ENCODE peak calls at places on chromosome 14, in six cellular contexts. One of them, this sample, is unnamed.

GRCh38 chr14:64723691-64724577 is 19.7 kb downstream of the PLEKHG3 start:
- DNase-seq in HFF-Myc: no peak
- DNase-seq in H9: no peak
- DNase-seq in tibial artery: peak; percentile 84
- DNase-seq in body of pancreas: peak; percentile 38
- DNase-seq in endothelial cell: no peak
- DNase-seq in this sample: no peak

GRCh38 chr14:32620724-32621123 is 291.6 kb downstream of the AKAP6 start:
- DNase-seq in endothelial cell: no peak
- DNase-seq in tibial artery: no peak
- DNase-seq in body of pancreas: no peak
- DNase-seq in H9: no peak
- DNase-seq in HFF-Myc: no peak
- DNase-seq in this sample: no peak

GRCh38 chr14:95286649-95287048 is 33.1 kb downstream of the CLMN start:
- DNase-seq in endothelial cell: no peak
- DNase-seq in body of pancreas: no peak
- DNase-seq in H9: peak; percentile 19
- DNase-seq in HFF-Myc: no peak
- DNase-seq in tibial artery: no peak
- DNase-seq in this sample: no peak

GRCh38 chr14:104634031-104634760 is 29.6 kb upstream of the TMEM179 start:
- DNase-seq in H9: no peak
- DNase-seq in HFF-Myc: no peak
- DNase-seq in tibial artery: no peak
- DNase-seq in endothelial cell: no peak
- DNase-seq in body of pancreas: no peak
- DNase-seq in this sample: no peak

GRCh38 chr14:65446159-65446558 is 33.6 kb downstream of the FUT8 start:
- DNase-seq in body of pancreas: no peak
- DNase-seq in H9: no peak
- DNase-seq in endothelial cell: no peak
- DNase-seq in tibial artery: no peak
- DNase-seq in HFF-Myc: peak; percentile 29
- DNase-seq in this sample: no peak

GRCh38 chr14:100439781-100440180 is 116.6 kb downstream of the SLC25A47 start:
- DNase-seq in body of pancreas: peak; percentile 50
- DNase-seq in HFF-Myc: no peak
- DNase-seq in endothelial cell: no peak
- DNase-seq in tibial artery: no peak
- DNase-seq in H9: no peak
- DNase-seq in this sample: no peak

GRCh38 chr14:76245097-76245496 is 93.4 kb downstream of the GPATCH2L start:
- DNase-seq in endothelial cell: no peak
- DNase-seq in H9: no peak
- DNase-seq in HFF-Myc: no peak
- DNase-seq in body of pancreas: no peak
- DNase-seq in tibial artery: no peak
- DNase-seq in this sample: no peak

GRCh38 chr14:23285530-23286019 is 357 bp downstream of the HOMEZ start:
- DNase-seq in HFF-Myc: no peak
- DNase-seq in H9: no peak
- DNase-seq in body of pancreas: no peak
- DNase-seq in tibial artery: no peak
- DNase-seq in endothelial cell: no peak
- DNase-seq in this sample: no peak

DNA sequence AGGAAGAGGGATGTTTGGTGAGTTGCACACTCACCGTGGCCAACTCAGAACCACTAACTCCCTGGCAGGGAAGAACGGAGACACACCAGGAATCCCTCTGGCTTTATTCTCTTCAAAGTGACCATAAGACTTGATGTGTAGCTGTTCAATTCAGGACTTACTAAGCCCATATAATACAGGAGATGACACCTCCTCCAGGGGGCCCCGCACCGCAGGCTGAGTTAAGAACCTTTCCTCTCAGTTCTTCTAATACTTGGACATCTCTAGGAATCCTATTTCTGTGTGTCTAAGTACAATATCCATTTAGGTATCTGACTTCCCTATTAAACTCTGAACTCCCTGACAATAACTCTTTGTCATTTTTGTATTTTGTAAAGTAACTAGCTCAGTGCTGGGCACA is 49.5 kb downstream of the DCAF4 start:
- DNase-seq in tibial artery: no peak
- DNase-seq in HFF-Myc: no peak
- DNase-seq in H9: no peak
- DNase-seq in body of pancreas: no peak
- DNase-seq in endothelial cell: no peak
- DNase-seq in this sample: no peak
- TF ChIP-seq CTCF in tibial artery: no peak
- TF ChIP-seq CTCF in HFF-Myc: peak; percentile 34
- TF ChIP-seq CTCF in H9: peak; percentile 52
- TF ChIP-seq CTCF in body of pancreas: no peak
- TF ChIP-seq CTCF in endothelial cell: no peak
- TF ChIP-seq CTCF in this sample: no peak

DNA sequence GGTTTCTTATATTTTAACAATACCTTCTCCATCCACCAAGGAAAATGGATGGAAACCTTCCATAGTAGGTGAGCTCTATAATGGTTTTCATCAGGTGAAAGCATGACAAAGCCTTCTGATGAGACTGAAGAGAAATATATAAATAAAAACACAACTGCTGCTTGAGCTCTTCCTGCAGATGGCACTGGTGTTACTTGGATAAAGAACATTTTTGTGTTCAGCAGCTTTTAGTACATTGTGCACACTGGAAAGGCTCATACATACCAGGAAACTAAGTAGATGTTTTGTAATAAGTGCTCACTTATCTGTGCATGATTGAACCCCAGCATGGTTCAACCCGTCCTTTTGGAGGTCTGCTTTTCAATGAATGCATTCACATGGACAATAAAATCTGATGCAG is 357.3 kb upstream of the MIS18BP1 start:
- DNase-seq in body of pancreas: no peak
- DNase-seq in tibial artery: no peak
- DNase-seq in H9: no peak
- DNase-seq in endothelial cell: no peak
- DNase-seq in HFF-Myc: peak; percentile 6
- DNase-seq in this sample: no peak
- TF ChIP-seq CTCF in body of pancreas: no peak
- TF ChIP-seq CTCF in tibial artery: no peak
- TF ChIP-seq CTCF in H9: peak; percentile 43
- TF ChIP-seq CTCF in endothelial cell: no peak
- TF ChIP-seq CTCF in HFF-Myc: peak; percentile 10
- TF ChIP-seq CTCF in this sample: peak; percentile 39

GRCh38 chr14:98909251-98909944 is 362.6 kb downstream of the BCL11B start:
- DNase-seq in body of pancreas: peak; percentile 21
- DNase-seq in tibial artery: no peak
- DNase-seq in H9: no peak
- DNase-seq in HFF-Myc: no peak
- DNase-seq in endothelial cell: no peak
- DNase-seq in this sample: no peak
- TF ChIP-seq CTCF in body of pancreas: no peak
- TF ChIP-seq CTCF in tibial artery: no peak
- TF ChIP-seq CTCF in H9: no peak
- TF ChIP-seq CTCF in HFF-Myc: no peak
- TF ChIP-seq CTCF in endothelial cell: no peak
- TF ChIP-seq CTCF in this sample: no peak

GRCh38 chr14:56944397-56944796 is 134.1 kb upstream of the OTX2 start:
- DNase-seq in HFF-Myc: no peak
- DNase-seq in endothelial cell: no peak
- DNase-seq in body of pancreas: no peak
- DNase-seq in H9: no peak
- DNase-seq in tibial artery: no peak
- DNase-seq in this sample: no peak

GRCh38 chr14:56952766-56953473 is 142.6 kb upstream of the OTX2 start:
- DNase-seq in endothelial cell: no peak
- DNase-seq in body of pancreas: no peak
- DNase-seq in tibial artery: no peak
- DNase-seq in H9: no peak
- DNase-seq in HFF-Myc: no peak
- DNase-seq in this sample: no peak

GRCh38 chr14:56953884-56954283 is 143.6 kb upstream of the OTX2 start:
- DNase-seq in HFF-Myc: no peak
- DNase-seq in tibial artery: no peak
- DNase-seq in H9: no peak
- DNase-seq in endothelial cell: peak; percentile 13
- DNase-seq in body of pancreas: no peak
- DNase-seq in this sample: no peak

GRCh38 chr14:56945291-56945690 is 135.0 kb upstream of the OTX2 start:
- DNase-seq in body of pancreas: no peak
- DNase-seq in H9: no peak
- DNase-seq in HFF-Myc: no peak
- DNase-seq in endothelial cell: no peak
- DNase-seq in tibial artery: no peak
- DNase-seq in this sample: no peak

GRCh38 chr14:56949828-56950227 is 139.5 kb upstream of the OTX2 start:
- DNase-seq in HFF-Myc: no peak
- DNase-seq in H9: no peak
- DNase-seq in tibial artery: no peak
- DNase-seq in body of pancreas: peak; percentile 59
- DNase-seq in endothelial cell: no peak
- DNase-seq in this sample: no peak
- TF ChIP-seq CTCF in HFF-Myc: no peak
- TF ChIP-seq CTCF in H9: no peak
- TF ChIP-seq CTCF in tibial artery: no peak
- TF ChIP-seq CTCF in body of pancreas: no peak
- TF ChIP-seq CTCF in endothelial cell: no peak
- TF ChIP-seq CTCF in this sample: no peak

GRCh38 chr14:69574954-69575295 is 254 bp upstream of the CCDC177 start:
- DNase-seq in body of pancreas: no peak
- DNase-seq in HFF-Myc: no peak
- DNase-seq in endothelial cell: no peak
- DNase-seq in tibial artery: no peak
- DNase-seq in H9: no peak
- DNase-seq in this sample: no peak
- TF ChIP-seq CTCF in body of pancreas: no peak
- TF ChIP-seq CTCF in HFF-Myc: no peak
- TF ChIP-seq CTCF in endothelial cell: peak; percentile 48
- TF ChIP-seq CTCF in tibial artery: peak; percentile 1
- TF ChIP-seq CTCF in H9: peak; percentile 44
- TF ChIP-seq CTCF in this sample: peak; percentile 32

GRCh38 chr14:46920542-46920941 is 269.0 kb upstream of the RPL10L start:
- DNase-seq in endothelial cell: no peak
- DNase-seq in HFF-Myc: no peak
- DNase-seq in H9: no peak
- DNase-seq in body of pancreas: no peak
- DNase-seq in tibial artery: no peak
- DNase-seq in this sample: no peak
- TF ChIP-seq CTCF in endothelial cell: peak; percentile 79
- TF ChIP-seq CTCF in HFF-Myc: no peak
- TF ChIP-seq CTCF in H9: peak; percentile 58
- TF ChIP-seq CTCF in body of pancreas: no peak
- TF ChIP-seq CTCF in tibial artery: no peak
- TF ChIP-seq CTCF in this sample: peak; percentile 30

GRCh38 chr14:63290741-63291286 is 27.9 kb downstream of the GPHB5 start:
- DNase-seq in endothelial cell: no peak
- DNase-seq in body of pancreas: no peak
- DNase-seq in tibial artery: no peak
- DNase-seq in H9: no peak
- DNase-seq in HFF-Myc: no peak
- DNase-seq in this sample: no peak
- TF ChIP-seq CTCF in endothelial cell: no peak
- TF ChIP-seq CTCF in body of pancreas: no peak
- TF ChIP-seq CTCF in tibial artery: no peak
- TF ChIP-seq CTCF in H9: no peak
- TF ChIP-seq CTCF in HFF-Myc: no peak
- TF ChIP-seq CTCF in this sample: no peak

DNA sequence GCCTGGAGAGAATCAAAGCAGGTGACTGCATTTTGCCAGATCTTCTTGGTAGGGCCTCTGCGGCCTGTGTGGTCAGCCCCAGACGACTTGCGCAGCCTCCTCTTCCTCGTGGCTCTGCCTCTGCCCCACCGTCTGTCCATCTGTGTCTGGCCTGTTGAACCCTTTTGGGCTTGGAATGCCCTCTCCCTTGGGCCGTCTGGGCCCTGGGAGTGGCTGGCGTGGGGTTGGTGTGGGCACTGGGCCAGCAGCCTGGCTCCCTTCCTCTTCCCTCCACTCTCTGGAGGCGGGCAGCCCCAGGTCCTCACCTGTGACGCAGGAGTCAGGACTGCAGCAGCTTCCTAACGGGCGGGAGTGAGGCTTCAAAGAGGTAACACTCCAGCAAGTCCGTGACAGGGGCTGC is 9.7 kb upstream of the CCDC197 start:
- DNase-seq in tibial artery: no peak
- DNase-seq in body of pancreas: peak; percentile 32
- DNase-seq in HFF-Myc: no peak
- DNase-seq in H9: no peak
- DNase-seq in endothelial cell: no peak
- DNase-seq in this sample: no peak
- TF ChIP-seq CTCF in tibial artery: no peak
- TF ChIP-seq CTCF in body of pancreas: no peak
- TF ChIP-seq CTCF in HFF-Myc: no peak
- TF ChIP-seq CTCF in H9: no peak
- TF ChIP-seq CTCF in endothelial cell: no peak
- TF ChIP-seq CTCF in this sample: no peak

GRCh38 chr14:41615011-41615595 is 8.4 kb downstream of the LRFN5 start:
- DNase-seq in endothelial cell: no peak
- DNase-seq in body of pancreas: no peak
- DNase-seq in tibial artery: no peak
- DNase-seq in HFF-Myc: no peak
- DNase-seq in H9: no peak
- DNase-seq in this sample: no peak
- TF ChIP-seq CTCF in endothelial cell: no peak
- TF ChIP-seq CTCF in body of pancreas: no peak
- TF ChIP-seq CTCF in tibial artery: no peak
- TF ChIP-seq CTCF in HFF-Myc: no peak
- TF ChIP-seq CTCF in H9: no peak
- TF ChIP-seq CTCF in this sample: no peak

This sample was measured in nephron progenitor cell.